ENCODE peak calls at places on chromosomes 4 and X, in four cellular contexts. One of them, this sample, is unnamed.

GRCh38 chrX:153649178-153649914 is 2.3 kb downstream of the DUSP9 start:
- DNase-seq in HepG2: peak; percentile 70
- DNase-seq in A549: peak; percentile 57
- DNase-seq in spleen: peak; percentile 77
- DNase-seq in this sample: no peak

GRCh38 chrX:115565888-115566287 is 4.9 kb downstream of the PLS3 start:
- DNase-seq in HepG2: no peak
- DNase-seq in A549: no peak
- DNase-seq in spleen: no peak
- DNase-seq in this sample: no peak

GRCh38 chrX:113828470-113828869 is 755.4 kb upstream of the HTR2C start:
- DNase-seq in HepG2: no peak
- DNase-seq in A549: no peak
- DNase-seq in spleen: no peak
- DNase-seq in this sample: no peak

GRCh38 chr4:10074767-10075105 is 41.9 kb downstream of the WDR1 start:
- DNase-seq in HepG2: no peak
- DNase-seq in A549: peak; percentile 45
- DNase-seq in spleen: no peak
- DNase-seq in this sample: no peak

GRCh38 chrX:21944136-21944615 is 3.7 kb downstream of the SMS start:
- DNase-seq in HepG2: no peak
- DNase-seq in A549: no peak
- DNase-seq in spleen: no peak
- DNase-seq in this sample: no peak

GRCh38 chr4:111283066-111283677 is 660.3 kb upstream of the PITX2 start:
- DNase-seq in HepG2: peak; percentile 39
- DNase-seq in A549: peak; percentile 59
- DNase-seq in spleen: no peak
- DNase-seq in this sample: no peak

GRCh38 chr4:187444061-187444460 is 551.5 kb upstream of the ZFP42 start:
- DNase-seq in HepG2: no peak
- DNase-seq in A549: no peak
- DNase-seq in spleen: no peak
- DNase-seq in this sample: no peak

GRCh38 chr4:73917081-73917501 is 47.9 kb downstream of the CXCL1 start:
- DNase-seq in HepG2: no peak
- DNase-seq in A549: peak; percentile 29
- DNase-seq in spleen: no peak
- DNase-seq in this sample: no peak

GRCh38 chr4:129328176-129328575 is 232.2 kb downstream of the C4orf33 start:
- DNase-seq in HepG2: no peak
- DNase-seq in A549: peak; percentile 12
- DNase-seq in spleen: no peak
- DNase-seq in this sample: no peak

GRCh38 chr4:149345424-149345823 is 470.2 kb downstream of the IQCM start:
- DNase-seq in HepG2: no peak
- DNase-seq in A549: no peak
- DNase-seq in spleen: no peak
- DNase-seq in this sample: no peak

GRCh38 chr4:104494161-104494560 is 533 bp downstream of the CXXC4 start:
- DNase-seq in HepG2: peak; percentile 12
- DNase-seq in A549: no peak
- DNase-seq in spleen: no peak
- DNase-seq in this sample: no peak

GRCh38 chr4:67721770-67722597 is 21.0 kb upstream of the UBA6 start:
- DNase-seq in HepG2: no peak
- DNase-seq in A549: peak; percentile 22
- DNase-seq in spleen: no peak
- DNase-seq in this sample: no peak

GRCh38 chr4:119037709-119038463 is 97.7 kb upstream of the MYOZ2 start:
- DNase-seq in HepG2: no peak
- DNase-seq in A549: no peak
- DNase-seq in spleen: no peak
- DNase-seq in this sample: no peak

GRCh38 chr4:27666943-27667342 is 806.3 kb downstream of the STIM2 start:
- DNase-seq in HepG2: no peak
- DNase-seq in A549: peak; percentile 26
- DNase-seq in spleen: no peak
- DNase-seq in this sample: no peak

GRCh38 chr4:16827045-16827444 is 71.4 kb downstream of the LDB2 start:
- DNase-seq in HepG2: no peak
- DNase-seq in A549: no peak
- DNase-seq in spleen: no peak
- DNase-seq in this sample: no peak

GRCh38 chr4:155543126-155543765 is 123.4 kb upstream of the GUCY1A1 start:
- DNase-seq in HepG2: no peak
- DNase-seq in A549: no peak
- DNase-seq in spleen: no peak
- DNase-seq in this sample: no peak

GRCh38 chr4:101345596-101346311 is 1.6 kb downstream of the PPP3CA start:
- DNase-seq in HepG2: peak; percentile 31
- DNase-seq in A549: peak; percentile 44
- DNase-seq in spleen: peak; percentile 93
- DNase-seq in this sample: no peak

GRCh38 chr4:74109116-74109791 is 10.3 kb upstream of the CXCL2 start:
- DNase-seq in HepG2: no peak
- DNase-seq in A549: peak; percentile 94
- DNase-seq in spleen: no peak
- DNase-seq in this sample: no peak

GRCh38 chrX:5656544-5656943 is 572.1 kb downstream of the NLGN4X start:
- DNase-seq in HepG2: no peak
- DNase-seq in A549: no peak
- DNase-seq in spleen: no peak
- DNase-seq in this sample: no peak

GRCh38 chr4:18976884-18977283 is 955.3 kb upstream of the LCORL start:
- DNase-seq in HepG2: no peak
- DNase-seq in A549: no peak
- DNase-seq in spleen: no peak
- DNase-seq in this sample: no peak

GRCh38 chr4:18981234-18981615 is 959.7 kb upstream of the LCORL start:
- DNase-seq in HepG2: no peak
- DNase-seq in A549: no peak
- DNase-seq in spleen: no peak
- DNase-seq in this sample: no peak

GRCh38 chr4:18980516-18981233 is 959.1 kb upstream of the LCORL start:
- DNase-seq in HepG2: no peak
- DNase-seq in A549: no peak
- DNase-seq in spleen: no peak
- DNase-seq in this sample: no peak

GRCh38 chr4:18975916-18976610 is 954.5 kb upstream of the LCORL start:
- DNase-seq in HepG2: no peak
- DNase-seq in A549: no peak
- DNase-seq in spleen: no peak
- DNase-seq in this sample: no peak
- H3K27ac ChIP-seq in HepG2: no peak overlapping the region
- H3K27ac ChIP-seq in A549: no peak overlapping the region
- H3K27ac ChIP-seq in spleen: no peak overlapping the region
- H3K27ac ChIP-seq in this sample: no peak overlapping the region

GRCh38 chr4:102423375-102423774 is 77.8 kb upstream of the NFKB1 start:
- DNase-seq in HepG2: no peak
- DNase-seq in A549: no peak
- DNase-seq in spleen: no peak
- DNase-seq in this sample: no peak
- H3K9me3 ChIP-seq in HepG2: no peaks in the 10 kb centered on the region
- H3K9me3 ChIP-seq in A549: peaks cover 10% of the 10 kb centered on the region
- H3K9me3 ChIP-seq in spleen: no peaks in the 10 kb centered on the region
- H3K9me3 ChIP-seq in this sample: no peaks in the 10 kb centered on the region

GRCh38 chr4:185221912-185222311 is 12.5 kb downstream of the SNX25 start:
- DNase-seq in HepG2: no peak
- DNase-seq in A549: no peak
- DNase-seq in spleen: no peak
- DNase-seq in this sample: no peak

GRCh38 chr4:185221491-185221890 is 12.1 kb downstream of the SNX25 start:
- DNase-seq in HepG2: no peak
- DNase-seq in A549: no peak
- DNase-seq in spleen: no peak
- DNase-seq in this sample: no peak

GRCh38 chr4:185217390-185217985 is 8.1 kb downstream of the SNX25 start:
- DNase-seq in HepG2: no peak
- DNase-seq in A549: no peak
- DNase-seq in spleen: no peak
- DNase-seq in this sample: no peak

GRCh38 chr4:185218312-185218711 is 8.9 kb downstream of the SNX25 start:
- DNase-seq in HepG2: no peak
- DNase-seq in A549: no peak
- DNase-seq in spleen: no peak
- DNase-seq in this sample: no peak

GRCh38 chr4:185219551-185220344 is 10.3 kb downstream of the SNX25 start:
- DNase-seq in HepG2: no peak
- DNase-seq in A549: no peak
- DNase-seq in spleen: no peak
- DNase-seq in this sample: no peak
- H3K27ac ChIP-seq in HepG2: no peak overlapping the region
- H3K27ac ChIP-seq in A549: no peak overlapping the region
- H3K27ac ChIP-seq in spleen: peak overlapping the region; percentile 1
- H3K27ac ChIP-seq in this sample: peak overlapping the region; percentile 20

GRCh38 chrX:68789966-68790365 is 38.9 kb upstream of the EFNB1 start:
- DNase-seq in HepG2: no peak
- DNase-seq in A549: no peak
- DNase-seq in spleen: no peak
- DNase-seq in this sample: no peak
- H3K9me3 ChIP-seq in HepG2: no peaks in the 10 kb centered on the region
- H3K9me3 ChIP-seq in A549: no peaks in the 10 kb centered on the region
- H3K9me3 ChIP-seq in spleen: no peaks in the 10 kb centered on the region
- H3K9me3 ChIP-seq in this sample: no peaks in the 10 kb centered on the region

This sample was measured in vagina.